ENCODE peak calls at places on chromosomes 6 and 20, in six cellular contexts. G is endodermal cell; O is psoas muscle; F is IMR-90; J is CD8-positive, alpha-beta memory T cell; I is fibroblast of lung. L is an unnamed sample.
A peak's percentile ranks its signal among the peaks of the same experiment; 100 is the strongest.

GRCh38 chr6:135093578-135093977 is 39.0 kb upstream of the HBS1L start:
- DNase-seq in G (no peak), O (no peak), F (no peak), J (no peak), I (no peak), L (no peak)

GRCh38 chr6:74731204-74731603 is 474.6 kb downstream of the COL12A1 start:
- DNase-seq in G (no peak), O (no peak), F (peak; percentile 65), J (no peak), I (peak; percentile 11), L (peak; percentile 24)

GRCh38 chr6:170529839-170530520 is 23.1 kb downstream of the PSMB1 start:
- DNase-seq in G (peak; percentile 91), O (peak; percentile 86), F (peak; percentile 69), J (peak; percentile 49), I (peak; percentile 72), L (peak; percentile 88)

GRCh38 chr6:33343953-33344611 is 26.5 kb upstream of the ZBTB22 start:
- DNase-seq in G (no peak), O (no peak), F (no peak), J (peak; percentile 63), I (no peak), L (no peak)

GRCh38 chr20:60808701-60809100 is 443.4 kb upstream of the CDH4 start:
- DNase-seq in G (no peak), O (no peak), F (no peak), J (no peak), I (no peak), L (no peak)

GRCh38 chr6:71405416-71405815 is 116.8 kb downstream of the OGFRL1 start:
- DNase-seq in G (no peak), O (no peak), F (no peak), J (no peak), I (no peak), L (no peak)

GRCh38 chr6:40804905-40805304 is 217.7 kb upstream of the LRFN2 start:
- DNase-seq in G (no peak), O (no peak), F (no peak), J (no peak), I (no peak), L (no peak)

GRCh38 chr6:85424981-85425380 is 24.9 kb upstream of the NT5E start:
- DNase-seq in G (no peak), O (no peak), F (no peak), J (no peak), I (no peak), L (no peak)

GRCh38 chr6:81890846-81891245 is 138.4 kb upstream of the TENT5A start:
- DNase-seq in G (no peak), O (no peak), F (peak; percentile 53), J (no peak), I (peak; percentile 66), L (peak; percentile 92)

GRCh38 chr6:72464791-72465691 is 156.8 kb upstream of the KCNQ5 start:
- DNase-seq in G (peak; percentile 59), O (no peak), F (peak; percentile 83), J (no peak), I (peak; percentile 51), L (peak; percentile 83)

GRCh38 chr20:38697306-38697705 is 27.0 kb upstream of the SLC32A1 start:
- DNase-seq in G (no peak), O (no peak), F (no peak), J (no peak), I (no peak), L (no peak)

GRCh38 chr6:28896505-28897392 is 27.0 kb downstream of the TRIM27 start:
- DNase-seq in G (peak; percentile 81), O (peak; percentile 74), F (peak; percentile 55), J (peak; percentile 40), I (peak; percentile 65), L (no peak)

GRCh38 chr6:64860203-64860602 is 846.8 kb downstream of the EYS start:
- DNase-seq in G (no peak), O (no peak), F (no peak), J (no peak), I (no peak), L (no peak)

DNA sequence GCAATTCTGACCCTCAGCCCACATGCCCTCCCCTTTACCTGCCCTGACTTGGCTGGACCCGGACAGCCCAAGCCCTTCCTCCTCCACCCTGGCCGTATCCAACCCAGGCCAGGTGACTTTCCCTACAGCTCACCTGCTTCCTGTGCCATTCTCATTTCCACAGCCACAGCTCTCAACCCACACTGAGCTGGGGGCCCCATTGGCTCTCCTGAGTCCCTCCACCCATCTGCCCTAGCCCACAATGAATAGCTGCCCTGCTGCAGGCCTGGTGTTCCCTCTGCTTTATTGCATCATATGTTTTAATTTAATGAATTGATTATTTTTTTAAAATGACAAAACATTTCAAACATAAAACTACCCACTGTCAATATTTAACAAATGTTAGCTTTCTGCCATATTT is 118.5 kb upstream of the BACH2 start:
- DNase-seq in G (peak; percentile 30), O (no peak), F (no peak), J (no peak), I (no peak), L (no peak)
- H3K4me3 ChIP-seq in G (no peak overlapping the region), O (no peak overlapping the region), F (no peak overlapping the region), J (no peak overlapping the region), I (no peak overlapping the region), L (no peak overlapping the region)

GRCh38 chr20:25225642-25226432 is 22.0 kb upstream of the PYGB start:
- DNase-seq in G (no peak), O (no peak), F (no peak), J (no peak), I (no peak), L (no peak)
- H3K4me3 ChIP-seq in G (no peak overlapping the region), O (no peak overlapping the region), F (no peak overlapping the region), J (no peak overlapping the region), I (no peak overlapping the region), L (no peak overlapping the region)

GRCh38 chr6:4185846-4186245 is 50.5 kb upstream of the ECI2 start:
- DNase-seq in G (no peak), O (no peak), F (no peak), J (no peak), I (no peak), L (no peak)
- H3K4me3 ChIP-seq in G (no peak overlapping the region), O (no peak overlapping the region), F (no peak overlapping the region), J (no peak overlapping the region), I (no peak overlapping the region), L (no peak overlapping the region)

GRCh38 chr6:1244941-1245340 is 67.0 kb upstream of the FOXQ1 start:
- DNase-seq in G (peak; percentile 35), O (no peak), F (no peak), J (no peak), I (no peak), L (peak; percentile 30)
- H3K4me3 ChIP-seq in G (no peak overlapping the region), O (no peak overlapping the region), F (no peak overlapping the region), J (no peak overlapping the region), I (no peak overlapping the region), L (no peak overlapping the region)

GRCh38 chr6:36441307-36441894 is 1.3 kb downstream of the PXT1 start:
- DNase-seq in G (peak; percentile 94), O (peak; percentile 96), F (peak; percentile 100), J (peak; percentile 72), I (peak; percentile 100), L (peak; percentile 99)
- H3K4me3 ChIP-seq in G (no peak overlapping the region), O (peak overlapping the region; percentile 77), F (no peak overlapping the region), J (peak overlapping the region; percentile 25), I (no peak overlapping the region), L (no peak overlapping the region)

DNA sequence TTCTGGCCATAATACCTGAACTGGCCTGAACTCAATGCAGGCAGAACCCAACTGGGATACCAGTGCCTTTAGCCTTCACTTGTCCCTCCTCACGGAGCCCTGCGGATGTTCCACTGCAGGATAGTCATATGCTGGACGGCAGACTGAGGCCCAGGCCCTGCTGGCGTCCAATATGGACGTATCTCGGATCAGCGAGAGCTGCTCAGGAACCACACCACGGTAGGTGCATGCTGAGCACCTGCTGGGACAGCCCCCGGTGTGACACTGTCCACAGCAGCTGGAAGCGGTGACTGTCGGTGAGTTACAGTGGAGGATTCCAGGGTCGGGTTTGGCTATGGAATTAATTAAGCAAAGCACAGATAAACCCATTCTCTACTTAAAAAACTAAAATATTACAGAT is 48.7 kb downstream of the PSMG4 start:
- DNase-seq in G (peak; percentile 21), O (no peak), F (no peak), J (no peak), I (no peak), L (no peak)
- H3K4me3 ChIP-seq in G (no peak overlapping the region), O (no peak overlapping the region), F (no peak overlapping the region), J (no peak overlapping the region), I (no peak overlapping the region), L (no peak overlapping the region)

L was measured in foreskin fibroblast.